ENCODE peak calls at places on chromosomes 3 and 15, in nine cellular contexts. M, V, Y, P, U, W, E, X and K are unnamed samples.

GRCh38 chr3:168336276-168336675 is 240.6 kb upstream of the GOLIM4 start:
- DNase-seq in M (no peak), V (no peak), Y (no peak), P (no peak), U (no peak), W (no peak), E (no peak), X (no peak), K (no peak)

GRCh38 chr15:67090297-67091072 is 25.1 kb downstream of the SMAD3 start:
- DNase-seq in M (no peak), V (no peak), Y (no peak), P (no peak), U (no peak), W (no peak), E (no peak), X (no peak), K (no peak)

GRCh38 chr15:81511160-81511559 is 137.1 kb upstream of the TMC3 start:
- DNase-seq in M (no peak), V (no peak), Y (no peak), P (no peak), U (no peak), W (no peak), E (no peak), X (no peak), K (no peak)

GRCh38 chr3:18724456-18724855 is 299.3 kb upstream of the SATB1 start:
- DNase-seq in M (no peak), V (no peak), Y (no peak), P (no peak), U (no peak), W (no peak), E (no peak), X (no peak), K (no peak)

GRCh38 chr3:154428369-154429206 is 1.4 kb downstream of the GPR149 start:
- DNase-seq in M (no peak), V (peak; percentile 55), Y (no peak), P (no peak), U (no peak), W (no peak), E (no peak), X (peak; percentile 52), K (no peak)

GRCh38 chr15:70152070-70152480 is 54.4 kb upstream of the TLE3 start:
- DNase-seq in M (no peak), V (no peak), Y (no peak), P (no peak), U (peak; percentile 22), W (peak; percentile 74), E (no peak), X (no peak), K (no peak)

GRCh38 chr3:135229018-135229495 is 434.0 kb downstream of the EPHB1 start:
- DNase-seq in M (no peak), V (no peak), Y (no peak), P (no peak), U (no peak), W (peak; percentile 92), E (no peak), X (peak; percentile 100), K (no peak)

GRCh38 chr15:88617031-88617722 is 4.0 kb upstream of the AEN start:
- DNase-seq in M (no peak), V (no peak), Y (no peak), P (no peak), U (no peak), W (no peak), E (no peak), X (no peak), K (no peak)

GRCh38 chr3:22007376-22007775 is 256.4 kb upstream of the ZNF385D start:
- DNase-seq in M (no peak), V (no peak), Y (no peak), P (peak; percentile 76), U (no peak), W (no peak), E (no peak), X (no peak), K (no peak)

GRCh38 chr3:99515891-99516290 is 122.5 kb upstream of the COL8A1 start:
- DNase-seq in M (no peak), V (no peak), Y (no peak), P (no peak), U (no peak), W (no peak), E (no peak), X (no peak), K (no peak)

GRCh38 chr3:126955004-126955790 is 27.7 kb upstream of the PLXNA1 start:
- DNase-seq in M (no peak), V (no peak), Y (peak; percentile 89), P (no peak), U (no peak), W (no peak), E (no peak), X (no peak), K (no peak)

GRCh38 chr15:92797168-92798052 is 102.7 kb upstream of the CHD2 start:
- DNase-seq in M (peak; percentile 57), V (peak; percentile 87), Y (peak; percentile 89), P (peak; percentile 55), U (no peak), W (peak; percentile 68), E (no peak), X (peak; percentile 52), K (no peak)

GRCh38 chr3:119819806-119820205 is 37.9 kb downstream of the NR1I2 start:
- DNase-seq in M (no peak), V (peak; percentile 66), Y (no peak), P (no peak), U (no peak), W (no peak), E (no peak), X (no peak), K (no peak)

GRCh38 chr3:45760878-45761711 is 35.2 kb downstream of the SLC6A20 start:
- DNase-seq in M (peak; percentile 28), V (peak; percentile 82), Y (peak; percentile 53), P (peak; percentile 9), U (peak; percentile 23), W (peak; percentile 3), E (no peak), X (peak; percentile 18), K (peak; percentile 9)

GRCh38 chr3:29240248-29240647 is 40.6 kb upstream of the RBMS3 start:
- DNase-seq in M (no peak), V (peak; percentile 70), Y (no peak), P (peak; percentile 85), U (peak; percentile 50), W (no peak), E (no peak), X (no peak), K (no peak)

GRCh38 chr15:84387086-84387485 is 151.5 kb downstream of the GOLGA6L4 start:
- DNase-seq in M (no peak), V (no peak), Y (no peak), P (no peak), U (no peak), W (no peak), E (no peak), X (no peak), K (no peak)

GRCh38 chr3:179416681-179417080 is 34.6 kb downstream of the GNB4 start:
- DNase-seq in M (no peak), V (no peak), Y (no peak), P (no peak), U (no peak), W (no peak), E (no peak), X (no peak), K (no peak)

GRCh38 chr3:145857956-145858355 is 303.0 kb downstream of the PLOD2 start:
- DNase-seq in M (no peak), V (no peak), Y (no peak), P (no peak), U (no peak), W (peak; percentile 48), E (no peak), X (no peak), K (no peak)

GRCh38 chr3:152104847-152105415 is 163.8 kb upstream of the MBNL1 start:
- DNase-seq in M (no peak), V (no peak), Y (no peak), P (no peak), U (no peak), W (no peak), E (no peak), X (no peak), K (no peak)

GRCh38 chr3:9930804-9931418 is 2.7 kb upstream of the CRELD1 start:
- DNase-seq in M (no peak), V (peak; percentile 37), Y (peak; percentile 39), P (no peak), U (no peak), W (no peak), E (no peak), X (no peak), K (no peak)

GRCh38 chr3:79306939-79307590 is 460.7 kb downstream of the ROBO1 start:
- DNase-seq in M (no peak), V (no peak), Y (no peak), P (no peak), U (no peak), W (no peak), E (no peak), X (no peak), K (no peak)